ENCODE peak calls at places on chromosome 6, in five cellular contexts. S, G, L, C and B are unnamed samples.

GRCh38 chr6:100347901-100348550 is 116.7 kb downstream of the SIM1 start:
- DNase-seq in S (no peak), G (peak), L (peak), C (no peak), B (no peak)

GRCh38 chr6:37503486-37503980 is 3.8 kb upstream of the CCDC167 start:
- DNase-seq in S (no peak), G (no peak), L (no peak), C (no peak), B (no peak)

GRCh38 chr6:30876039-30876730 is 8.1 kb upstream of the DDR1 start:
- DNase-seq in S (no peak), G (peak), L (peak), C (no peak), B (no peak)

GRCh38 chr6:161001421-161001820 is 9.9 kb downstream of the MAP3K4 start:
- DNase-seq in S (no peak), G (peak), L (no peak), C (no peak), B (no peak)

GRCh38 chr6:169985121-169986015 is 233.9 kb downstream of the ERMARD start:
- DNase-seq in S (no peak), G (no peak), L (no peak), C (no peak), B (no peak)

GRCh38 chr6:1864496-1864895 is 254.8 kb downstream of the FOXC1 start:
- DNase-seq in S (no peak), G (no peak), L (no peak), C (peak), B (no peak)

GRCh38 chr6:134026597-134026996 is 25.8 kb downstream of the SLC2A12 start:
- DNase-seq in S (no peak), G (peak), L (peak), C (no peak), B (no peak)

GRCh38 chr6:10837009-10837691 is 1.2 kb downstream of the MAK start:
- DNase-seq in S (no peak), G (peak), L (no peak), C (peak), B (peak)

GRCh38 chr6:82182756-82183155 is 64.8 kb downstream of the IBTK start:
- DNase-seq in S (no peak), G (peak), L (peak), C (peak), B (no peak)

GRCh38 chr6:159646731-159647130 is 46.3 kb downstream of the SOD2 start:
- DNase-seq in S (no peak), G (peak), L (peak), C (no peak), B (no peak)

GRCh38 chr6:168892031-168892430 is 361.6 kb downstream of the THBS2 start:
- DNase-seq in S (no peak), G (no peak), L (no peak), C (no peak), B (no peak)

GRCh38 chr6:133959667-133960368 is 6.8 kb downstream of the TBPL1 start:
- DNase-seq in S (no peak), G (no peak), L (no peak), C (no peak), B (no peak)

GRCh38 chr6:15653581-15653980 is 9.2 kb downstream of the DTNBP1 start:
- DNase-seq in S (no peak), G (no peak), L (no peak), C (no peak), B (no peak)

GRCh38 chr6:161219336-161220079 is 54.4 kb downstream of the AGPAT4 start:
- DNase-seq in S (no peak), G (no peak), L (no peak), C (no peak), B (no peak)

GRCh38 chr6:123769431-123769830 is 34.2 kb upstream of the NKAIN2 start:
- DNase-seq in S (no peak), G (no peak), L (no peak), C (no peak), B (no peak)
- H2BK120ac ChIP-seq in S (peak), G (no peak), L (no peak), C (no peak), B (no peak)

DNA sequence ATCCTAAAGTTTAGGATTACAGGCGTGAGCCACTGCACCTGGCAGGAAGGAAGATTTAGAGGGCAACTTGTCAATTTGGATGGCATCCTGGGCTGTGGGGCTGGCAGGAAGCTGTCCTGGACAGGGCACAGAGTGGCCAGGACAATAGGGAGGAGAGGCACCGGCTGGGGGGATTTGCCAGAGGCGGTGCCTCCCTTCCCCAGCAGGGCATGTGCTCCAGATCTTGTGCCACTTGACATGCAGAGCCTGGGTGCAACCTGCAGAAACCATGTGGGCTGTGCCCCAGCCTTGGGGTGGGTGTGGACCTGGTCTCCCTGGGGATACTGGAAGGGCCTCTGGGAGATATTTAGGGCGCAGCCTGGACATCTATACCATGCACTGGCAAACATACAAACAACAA is 58.6 kb upstream of the EEF1A1 start:
- DNase-seq in S (peak), G (no peak), L (no peak), C (no peak), B (no peak)
- H2BK15ac ChIP-seq in S (peak), G (no peak), L (peak), C (peak), B (peak)

GRCh38 chr6:157322792-157323113 is 566 bp downstream of the TMEM242 start:
- DNase-seq in S (no peak), G (no peak), L (no peak), C (no peak), B (no peak)

GRCh38 chr6:157323924-157324276 is 581 bp upstream of the TMEM242 start:
- DNase-seq in S (peak), G (peak), L (peak), C (peak), B (peak)

GRCh38 chr6:157326979-157327378 is 3.7 kb upstream of the TMEM242 start:
- DNase-seq in S (no peak), G (no peak), L (peak), C (no peak), B (no peak)

GRCh38 chr6:157325069-157325805 is 1.9 kb upstream of the TMEM242 start:
- DNase-seq in S (no peak), G (peak), L (peak), C (no peak), B (no peak)

DNA sequence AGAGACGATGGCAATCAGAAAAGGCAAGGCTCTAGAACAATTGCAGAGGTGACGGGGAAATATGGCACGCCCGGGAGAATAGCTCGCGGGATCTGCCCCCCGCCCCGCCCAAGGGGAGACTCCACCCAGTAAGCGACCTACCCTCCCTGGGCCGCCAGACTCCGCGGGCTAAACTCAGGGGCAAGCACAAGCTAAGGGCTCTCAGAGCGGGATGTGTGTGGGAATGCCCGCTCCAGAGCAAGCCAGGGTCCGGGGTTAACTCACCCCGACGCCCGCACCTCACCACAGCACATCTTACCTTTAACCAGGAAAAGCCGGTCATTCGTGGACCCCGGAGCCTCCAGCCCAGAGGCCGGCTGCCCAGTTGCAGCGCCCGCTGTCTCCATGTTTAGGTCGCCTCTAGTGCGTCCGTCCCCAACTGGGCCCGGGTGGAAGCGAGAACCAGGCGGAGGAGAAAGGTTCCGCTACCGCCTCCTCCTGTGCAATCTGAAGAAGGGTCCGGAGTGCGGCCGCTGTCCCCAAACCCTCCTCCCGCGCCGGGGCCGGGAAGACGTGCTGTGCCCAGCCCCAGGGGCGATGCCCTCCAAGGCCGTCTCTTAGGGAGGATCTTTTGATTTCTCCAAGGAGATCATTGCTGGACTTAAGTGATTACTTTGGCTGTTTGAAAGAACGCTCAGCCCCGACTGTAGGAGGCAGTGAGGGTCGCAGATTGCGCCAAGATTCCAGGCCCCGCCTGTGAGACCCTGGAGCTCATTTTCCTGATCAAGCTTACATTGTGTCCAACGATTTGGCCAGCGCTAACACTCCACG is at the start of gene TMEM242:
- DNase-seq in S (peak), G (peak), L (peak), C (peak), B (peak)
- H2BK120ac ChIP-seq in S (no peak), G (no peak), L (peak), C (no peak), B (no peak)

GRCh38 chr6:32060966-32061655 is 22.9 kb downstream of the CYP21A2 start:
- DNase-seq in S (no peak), G (no peak), L (no peak), C (no peak), B (no peak)

GRCh38 chr6:32058511-32058963 is 20.3 kb downstream of the CYP21A2 start:
- DNase-seq in S (no peak), G (no peak), L (no peak), C (no peak), B (no peak)

GRCh38 chr6:32056254-32056653 is 18.0 kb downstream of the CYP21A2 start:
- DNase-seq in S (no peak), G (no peak), L (no peak), C (no peak), B (no peak)

DNA sequence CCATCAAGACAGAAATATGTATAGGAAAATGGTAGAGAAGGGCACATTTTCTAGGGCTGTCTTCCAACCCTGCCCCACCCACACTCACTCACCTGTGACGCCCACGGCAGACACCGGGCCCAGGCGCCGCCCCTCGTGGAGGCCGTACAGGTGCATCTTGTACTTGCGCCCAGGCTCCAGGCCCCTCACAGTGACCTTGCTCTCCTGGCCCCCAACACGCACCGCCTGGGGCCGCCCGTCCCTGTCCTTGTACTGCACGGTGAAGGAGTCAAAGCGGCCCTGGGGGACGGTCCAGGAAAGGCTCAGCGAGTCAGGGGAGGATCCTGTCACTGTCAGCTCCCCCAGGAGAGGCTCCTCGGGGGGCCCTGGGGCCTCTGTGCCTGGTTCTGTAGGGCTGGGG is 19.8 kb downstream of the CYP21A2 start:
- DNase-seq in S (no peak), G (no peak), L (no peak), C (no peak), B (no peak)
- H2BK15ac ChIP-seq in S (no peak), G (no peak), L (no peak), C (no peak), B (no peak)

GRCh38 chr6:108961077-108961476 is 112.9 kb downstream of the ARMC2 start:
- DNase-seq in S (no peak), G (no peak), L (no peak), C (no peak), B (no peak)
- H2BK120ac ChIP-seq in S (no peak), G (no peak), L (peak), C (no peak), B (no peak)

GRCh38 chr6:43265564-43265963 is 22.3 kb downstream of the TTBK1 start:
- DNase-seq in S (no peak), G (no peak), L (no peak), C (no peak), B (no peak)

GRCh38 chr6:43268782-43269272 is 25.5 kb downstream of the TTBK1 start:
- DNase-seq in S (no peak), G (no peak), L (no peak), C (no peak), B (no peak)

GRCh38 chr6:43267619-43268347 is 24.5 kb downstream of the TTBK1 start:
- DNase-seq in S (no peak), G (no peak), L (no peak), C (peak), B (no peak)

GRCh38 chr6:43269273-43270007 is 26.2 kb downstream of the TTBK1 start:
- DNase-seq in S (no peak), G (peak), L (no peak), C (no peak), B (no peak)

DNA sequence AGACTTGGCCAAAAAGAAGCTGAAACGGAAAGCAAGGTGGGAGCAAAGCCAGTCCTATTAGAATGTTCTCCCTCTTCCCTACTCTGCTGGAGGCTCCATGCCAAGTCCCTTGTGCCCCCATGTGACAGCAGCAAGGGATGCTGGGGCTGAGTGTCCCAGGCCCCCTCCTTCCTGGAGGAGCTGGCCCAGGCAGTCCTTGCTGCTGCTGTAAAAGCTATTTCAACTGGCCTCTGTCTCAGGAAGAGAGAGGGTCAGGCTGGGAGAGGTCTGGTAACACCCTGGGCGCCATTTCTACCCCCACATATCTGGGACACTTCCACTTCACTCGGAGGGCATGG is 25.0 kb downstream of the TTBK1 start:
- DNase-seq in S (no peak), G (no peak), L (no peak), C (no peak), B (no peak)
- H2BK15ac ChIP-seq in S (peak), G (no peak), L (no peak), C (no peak), B (no peak)

GRCh38 chr6:104940238-104940880 is 16.5 kb upstream of the LIN28B start:
- DNase-seq in S (peak), G (peak), L (no peak), C (peak), B (no peak)
- H2BK120ac ChIP-seq in S (peak), G (no peak), L (no peak), C (no peak), B (peak)

DNA sequence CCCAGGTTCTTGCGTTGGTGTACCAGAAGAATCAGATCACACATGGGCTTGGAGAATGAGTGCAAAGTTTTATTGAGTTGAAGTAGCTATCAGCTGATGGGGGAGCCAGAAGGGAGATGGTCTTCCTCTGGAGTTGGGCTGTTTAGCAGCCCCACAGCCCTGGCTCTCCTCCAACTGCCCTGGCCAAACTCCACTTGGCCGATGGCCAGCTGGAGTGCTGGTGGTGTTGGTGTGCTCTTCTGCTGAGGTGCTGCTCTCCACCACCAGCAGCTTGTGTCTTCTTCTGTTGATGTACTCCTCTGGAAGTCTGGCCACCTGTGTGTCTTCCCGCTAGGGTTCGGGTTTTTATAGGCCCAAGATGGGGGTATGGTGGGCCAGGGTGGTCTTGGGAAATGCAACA is 172.9 kb downstream of the TINAG start:
- DNase-seq in S (no peak), G (no peak), L (no peak), C (no peak), B (no peak)
- H2BK15ac ChIP-seq in S (no peak), G (no peak), L (no peak), C (no peak), B (no peak)

DNA sequence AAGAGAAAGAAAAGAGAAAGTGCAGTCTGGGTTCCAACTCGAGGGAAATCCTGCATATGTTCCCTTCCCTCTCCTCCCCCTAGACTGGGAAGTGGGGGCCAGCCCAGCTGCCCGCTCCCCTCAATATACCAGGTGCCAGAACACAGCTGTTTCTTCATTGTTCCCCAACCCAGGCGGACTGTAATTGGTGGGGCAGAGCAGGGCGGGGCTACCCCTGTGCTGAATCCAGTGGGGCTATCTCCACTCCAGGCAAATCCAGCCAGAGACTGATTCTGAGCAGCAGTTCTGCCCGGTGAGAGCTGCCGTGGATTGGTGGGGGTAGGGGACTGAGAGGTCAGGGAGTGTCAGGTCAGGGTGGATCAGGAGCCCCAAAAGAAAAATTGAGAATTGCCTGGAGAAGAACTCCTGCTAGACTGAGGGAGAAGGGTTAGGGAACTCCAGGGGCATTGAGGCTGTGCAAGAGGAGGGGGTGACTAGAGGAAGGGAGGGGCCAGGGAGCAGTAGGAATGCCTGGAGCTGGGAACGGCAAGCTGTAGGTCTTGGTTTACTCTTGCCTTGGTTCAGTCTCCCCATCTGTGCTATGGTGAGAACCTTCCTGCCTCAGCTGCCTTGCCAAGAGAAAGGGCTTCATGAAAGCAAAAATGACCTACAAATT is at the start of gene MYMX:
- DNase-seq in S (peak), G (no peak), L (no peak), C (peak), B (no peak)
- H2BK120ac ChIP-seq in S (peak), G (no peak), L (no peak), C (no peak), B (peak)